ENCODE peak calls at places on chromosomes 13 and 19, in seven cellular contexts. B is stimulated activated naive B cell treated with anti-CD40 and anti-IgM and Interleukin-4, amounts not matched to agents 10 μg/mL and 1 μg/mL and 100 μg/mL, for 72 hours; C is activated naive CD8-positive, alpha-beta T cell treated with anti-CD3 and anti-CD28 coated beads, Interleukin-2, amount 50 U/mL, for 24 hours; U is ELR; O is activated CD4-positive, alpha-beta T cell treated with anti-CD3 and anti-CD28 coated beads, Interleukin-2, amount 50 U/mL, for 4 hours; M is lower leg skin; A is T-helper 9 cell. K is an unnamed sample.

GRCh38 chr19:14830702-14831101 is 4.3 kb downstream of the OR7A5 start:
- DNase-seq in O (no peak), A (no peak), M (no peak), U (no peak), C (no peak), B (peak; percentile 34), K (no peak)

GRCh38 chr19:11092181-11092538 is 2.9 kb downstream of the LDLR start:
- DNase-seq in A (peak; percentile 44), U (peak; percentile 83), B (no peak), C (no peak), O (peak; percentile 26), M (no peak), K (peak; percentile 66)

GRCh38 chr19:32456406-32456805 is 50.8 kb downstream of the DPY19L3 start:
- DNase-seq in A (no peak), M (no peak), C (no peak), U (no peak), O (no peak), B (no peak), K (no peak)

GRCh38 chr13:50352720-50353491 is 337.7 kb downstream of the KCNRG start:
- DNase-seq in U (no peak), M (no peak), A (no peak), O (no peak), B (no peak), C (no peak), K (peak; percentile 43)

GRCh38 chr13:26881154-26881553 is 120.6 kb upstream of the GPR12 start:
- DNase-seq in A (no peak), M (no peak), B (no peak), O (no peak), U (no peak), C (no peak), K (peak; percentile 38)

GRCh38 chr19:18479964-18480723 is 41.7 kb downstream of the ELL start:
- DNase-seq in B (no peak), C (no peak), O (no peak), A (no peak), M (peak; percentile 85), U (peak; percentile 70), K (peak; percentile 47)

GRCh38 chr13:30998548-30999140 is 66.2 kb downstream of the TEX26 start:
- DNase-seq in M (no peak), C (no peak), A (no peak), B (no peak), O (no peak), U (no peak), K (no peak)

GRCh38 chr13:78161266-78161665 is 242.6 kb upstream of the EDNRB start:
- DNase-seq in M (no peak), B (no peak), U (no peak), A (no peak), C (no peak), O (no peak), K (no peak)

GRCh38 chr13:84296386-84296785 is 414.1 kb upstream of the SLITRK1 start:
- DNase-seq in M (no peak), B (no peak), U (no peak), A (no peak), C (no peak), O (no peak), K (no peak)

GRCh38 chr19:47391510-47392223 is 27.7 kb downstream of the MEIS3 start:
- DNase-seq in A (peak; percentile 86), M (peak; percentile 60), C (peak; percentile 89), U (peak; percentile 75), O (peak; percentile 79), B (peak; percentile 57), K (peak; percentile 54)

GRCh38 chr19:4374451-4375163 is 25.7 kb downstream of the SH3GL1 start:
- DNase-seq in U (peak; percentile 96), B (no peak), O (no peak), A (no peak), C (no peak), M (peak; percentile 77), K (peak; percentile 95)

K was measured in LHCN-M2.